ENCODE peak calls at places on chromosomes 11 and 22, in four cellular contexts. P, J, V and A are unnamed samples.

GRCh38 chr22:46737976-46738641 is at the start of gene CERK:
- DNase-seq in P (peak; percentile 87), J (peak; percentile 62), V (no peak), A (peak; percentile 52)

GRCh38 chr22:44047891-44048301 is 23.8 kb downstream of the PARVB start:
- DNase-seq in P (no peak), J (no peak), V (no peak), A (no peak)

GRCh38 chr11:45149483-45150056 is 3.1 kb downstream of the PRDM11 start:
- DNase-seq in P (no peak), J (peak; percentile 8), V (no peak), A (no peak)

GRCh38 chr22:22156716-22157499 is 87.7 kb upstream of the VPREB1 start:
- DNase-seq in P (peak; percentile 67), J (peak; percentile 47), V (peak; percentile 43), A (peak; percentile 75)

GRCh38 chr11:74838188-74838587 is 89.5 kb downstream of the RNF169 start:
- DNase-seq in P (no peak), J (no peak), V (no peak), A (no peak)

GRCh38 chr11:11149671-11150459 is 203.2 kb downstream of the CSNK2A3 start:
- DNase-seq in P (no peak), J (no peak), V (no peak), A (no peak)

GRCh38 chr22:37806409-37807338 is 1.1 kb upstream of the GCAT start:
- DNase-seq in P (no peak), J (no peak), V (peak; percentile 64), A (no peak)

GRCh38 chr11:70528794-70529580 is 130.7 kb downstream of the CTTN start:
- DNase-seq in P (no peak), J (no peak), V (no peak), A (no peak)

GRCh38 chr11:1499899-1500298 is 13.3 kb upstream of the MOB2 start:
- DNase-seq in P (no peak), J (no peak), V (no peak), A (no peak)

GRCh38 chr11:131906963-131907362 is 536.5 kb downstream of the NTM start:
- DNase-seq in P (no peak), J (no peak), V (no peak), A (no peak)

GRCh38 chr11:64233913-64234839 is at the start of gene VEGFB:
- DNase-seq in P (peak; percentile 86), J (no peak), V (peak; percentile 25), A (peak; percentile 58)

GRCh38 chr22:44693145-44693544 is 8.9 kb upstream of the PRR5 start:
- DNase-seq in P (no peak), J (no peak), V (no peak), A (no peak)

GRCh38 chr11:125171974-125172373 is 7.4 kb downstream of the PKNOX2 start:
- DNase-seq in P (no peak), J (no peak), V (no peak), A (no peak)

GRCh38 chr11:69356703-69357457 is 62.9 kb downstream of the MYEOV start:
- DNase-seq in P (no peak), J (peak; percentile 6), V (no peak), A (peak; percentile 29)

GRCh38 chr11:76588455-76589325 is 81.9 kb downstream of the LRRC32 start:
- DNase-seq in P (peak; percentile 57), J (peak; percentile 50), V (peak; percentile 29), A (no peak)

GRCh38 chr11:120603071-120603470 is 91.5 kb downstream of the GRIK4 start:
- DNase-seq in P (no peak), J (no peak), V (no peak), A (no peak)

GRCh38 chr11:30412509-30412908 is 89.6 kb downstream of the ARL14EP start:
- DNase-seq in P (no peak), J (no peak), V (no peak), A (no peak)

GRCh38 chr11:1619449-1619848 is 2.5 kb downstream of the KRTAP5-4 start:
- DNase-seq in P (no peak), J (no peak), V (peak; percentile 23), A (no peak)

GRCh38 chr11:116432301-116432700 is 340.5 kb downstream of the BUD13 start:
- DNase-seq in P (no peak), J (no peak), V (no peak), A (no peak)

GRCh38 chr11:117220999-117221774 is 10.7 kb downstream of the PCSK7 start:
- DNase-seq in P (peak; percentile 21), J (no peak), V (no peak), A (no peak)

GRCh38 chr11:19592842-19593241 is 119.8 kb upstream of the NAV2 start:
- DNase-seq in P (no peak), J (no peak), V (no peak), A (no peak)

GRCh38 chr22:32557424-32557823 is 82.8 kb downstream of the FBXO7 start:
- DNase-seq in P (no peak), J (peak; percentile 71), V (peak; percentile 27), A (no peak)

GRCh38 chr11:75283391-75283931 is 42.9 kb downstream of the TPBGL start:
- DNase-seq in P (no peak), J (no peak), V (no peak), A (no peak)

GRCh38 chr22:43923191-43923590 is 414 bp upstream of the PNPLA3 start:
- DNase-seq in P (no peak), J (no peak), V (no peak), A (no peak)

GRCh38 chr11:113241190-113242051 is 73.0 kb upstream of the TTC12 start:
- DNase-seq in P (no peak), J (no peak), V (no peak), A (no peak)

GRCh38 chr22:44355688-44356070 is 42.9 kb upstream of the SHISAL1 start:
- DNase-seq in P (no peak), J (no peak), V (no peak), A (no peak)

GRCh38 chr11:74397531-74398243 is 546 bp downstream of the PGM2L1 start:
- DNase-seq in P (peak; percentile 62), J (no peak), V (peak; percentile 75), A (peak; percentile 55)

GRCh38 chr22:37328017-37328416 is 45.7 kb downstream of the CYTH4 start:
- DNase-seq in P (no peak), J (no peak), V (peak; percentile 92), A (peak; percentile 77)

GRCh38 chr22:36152088-36152487 is 8.5 kb downstream of the APOL3 start:
- DNase-seq in P (no peak), J (no peak), V (no peak), A (no peak)

DNA sequence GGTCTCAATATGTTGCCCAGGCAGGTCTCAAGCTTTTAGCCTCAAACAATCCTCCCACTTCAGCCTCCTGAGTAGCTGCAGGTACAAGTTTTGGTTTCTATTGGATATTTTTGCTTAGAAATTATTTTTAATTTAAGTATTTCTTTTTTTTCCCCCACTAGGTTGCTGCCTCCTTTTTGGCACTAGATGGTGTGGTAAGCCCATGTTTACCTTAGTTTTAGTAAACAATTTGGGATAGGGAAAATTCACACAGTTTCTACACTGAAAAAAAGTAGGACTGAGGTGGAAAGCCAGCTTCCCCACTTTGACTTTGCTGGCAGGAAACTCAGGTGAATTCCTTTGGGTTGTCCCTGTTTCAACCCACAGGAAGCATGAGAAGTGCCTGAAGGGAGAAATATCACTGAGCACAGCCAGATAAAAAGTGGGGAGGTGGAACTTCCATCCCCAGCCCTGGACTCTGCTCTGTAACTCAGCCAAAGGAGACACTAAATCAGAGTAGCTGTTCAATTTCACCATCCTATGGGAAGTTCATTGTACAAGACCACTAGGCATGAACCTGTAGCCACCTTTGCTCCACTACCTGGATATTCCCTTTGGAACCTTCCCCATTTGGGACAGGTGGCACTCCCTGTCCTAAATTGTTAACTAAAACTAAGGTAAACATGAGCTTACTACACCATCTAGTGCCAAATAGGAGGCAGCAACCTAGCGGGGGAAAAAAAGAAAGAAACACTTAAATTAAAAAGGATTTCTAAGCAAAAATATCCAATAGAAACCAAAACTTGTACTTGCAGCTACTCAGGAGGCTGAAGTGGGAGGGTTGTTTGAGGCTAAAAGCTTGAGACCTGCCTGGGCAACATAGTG is 154.4 kb upstream of the FAT3 start:
- DNase-seq in P (no peak), J (no peak), V (peak; percentile 1), A (no peak)
- TF ChIP-seq CTCF in P (no peak), J (no peak), V (peak; percentile 26), A (no peak)

DNA sequence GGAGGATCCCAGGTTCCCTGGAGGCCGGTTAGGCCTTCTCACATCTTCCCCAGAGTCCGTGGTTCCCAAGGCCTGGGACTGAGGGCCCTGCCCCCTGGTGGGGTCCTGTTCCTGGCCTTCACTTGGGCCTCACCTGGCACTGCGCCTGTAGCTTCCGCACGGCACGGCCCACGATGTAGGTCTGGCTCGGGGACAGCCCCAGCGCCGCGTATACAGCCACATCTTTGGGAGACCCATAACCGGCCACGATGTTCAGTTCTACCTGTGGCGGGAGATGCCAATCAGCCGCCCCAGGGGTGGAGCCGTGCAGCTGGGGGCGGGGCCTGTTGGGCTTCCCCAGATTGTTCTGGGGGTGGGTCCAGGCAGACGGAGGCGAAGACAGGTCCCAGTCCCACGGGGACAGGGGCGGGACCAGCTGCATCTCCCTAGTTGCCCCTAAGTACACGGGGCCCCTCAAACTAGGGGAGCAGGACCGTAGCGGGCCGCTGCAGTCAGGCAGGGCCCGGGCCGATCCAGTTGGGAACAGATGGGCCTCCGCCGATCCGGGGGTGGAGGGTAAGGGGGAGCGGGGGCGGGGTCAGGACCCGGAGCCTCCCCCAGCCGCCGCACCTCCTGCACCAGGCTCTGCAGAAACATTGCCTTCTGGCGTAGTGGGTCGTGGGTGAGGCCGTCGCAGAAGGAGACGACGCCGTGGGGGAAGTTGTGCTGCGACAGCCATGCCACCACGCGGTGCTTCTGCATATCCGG is 10.1 kb downstream of the AIP start:
- DNase-seq in P (no peak), J (no peak), V (no peak), A (no peak)
- TF ChIP-seq CTCF in P (no peak), J (no peak), V (no peak), A (no peak)

DNA sequence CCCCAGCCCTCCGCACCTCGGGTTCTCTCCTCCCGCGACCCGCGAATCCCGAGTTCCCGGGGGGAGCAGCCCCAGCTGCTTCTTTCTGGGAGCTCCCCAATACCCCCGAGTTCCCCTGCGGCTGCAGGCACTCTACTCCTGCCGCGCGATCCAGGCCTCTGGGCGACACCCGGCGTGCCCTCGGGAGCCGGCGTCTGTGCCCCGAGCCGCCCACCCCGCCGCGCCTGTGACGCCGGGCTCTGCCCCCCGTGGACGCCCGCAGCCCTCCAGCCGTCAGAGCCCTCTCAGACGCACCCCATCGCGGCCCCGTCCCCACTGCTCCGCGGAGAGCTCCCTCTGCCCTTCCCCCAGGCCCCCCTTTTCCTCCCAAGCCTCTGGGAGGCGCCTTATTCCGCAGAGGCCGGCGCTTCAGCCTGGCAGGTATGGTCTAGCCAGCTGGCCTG is 422 bp downstream of the GLB1L2 start:
- DNase-seq in P (peak; percentile 53), J (no peak), V (no peak), A (peak; percentile 6)
- TF ChIP-seq CTCF in P (no peak), J (no peak), V (no peak), A (no peak)

GRCh38 chr11:123474994-123475393 is 44.9 kb downstream of the GRAMD1B start:
- DNase-seq in P (no peak), J (no peak), V (no peak), A (no peak)

GRCh38 chr11:123473941-123474668 is 44.0 kb downstream of the GRAMD1B start:
- DNase-seq in P (no peak), J (no peak), V (peak; percentile 32), A (peak; percentile 78)

GRCh38 chr11:123477205-123477907 is 47.3 kb downstream of the GRAMD1B start:
- DNase-seq in P (no peak), J (no peak), V (no peak), A (no peak)

GRCh38 chr11:123478352-123478986 is 48.4 kb downstream of the GRAMD1B start:
- DNase-seq in P (peak; percentile 42), J (peak; percentile 22), V (peak; percentile 37), A (peak; percentile 71)

DNA sequence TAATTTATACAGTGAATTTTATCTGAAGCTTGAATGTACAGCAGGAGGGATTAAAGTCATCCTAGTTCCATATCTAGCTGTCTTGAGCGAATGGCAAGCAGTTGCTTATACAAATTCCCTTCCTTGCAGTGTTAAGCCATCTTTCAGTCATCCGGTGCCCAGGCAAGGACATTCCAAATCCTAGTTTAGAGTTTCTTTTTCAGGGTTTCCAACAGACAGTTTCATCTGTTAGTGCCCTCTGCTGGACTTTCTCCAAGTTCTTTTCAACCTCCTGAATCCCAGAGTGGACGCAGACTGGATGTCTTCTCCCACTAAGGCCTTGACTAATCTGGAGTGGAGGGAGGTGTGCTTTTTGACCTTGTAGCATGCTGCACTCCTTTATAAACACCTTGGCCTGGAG is 45.4 kb downstream of the GRAMD1B start:
- DNase-seq in P (no peak), J (no peak), V (no peak), A (peak; percentile 54)
- TF ChIP-seq CTCF in P (no peak), J (no peak), V (peak; percentile 24), A (peak; percentile 17)